ENCODE peak calls at places on chromosomes 12 and 14, in seven cellular contexts. N is K562, S is HCT116, Q is GM12878, G is SK-N-SH, W is HepG2, P is H1. Z is an unnamed sample.

GRCh38 chr14:104448321-104448720 is 131.2 kb upstream of the C14orf180 start:
- DNase-seq in N (no peak), S (no peak), Q (no peak), G (no peak), W (no peak), P (no peak), Z (no peak)

GRCh38 chr12:111597731-111598636 is 1.1 kb downstream of the ATXN2 start:
- DNase-seq in N (peak; percentile 76), S (no peak), Q (no peak), G (peak; percentile 88), W (no peak), P (peak; percentile 71), Z (no peak)

GRCh38 chr12:88663001-88663400 is 82.7 kb upstream of the KITLG start:
- DNase-seq in N (no peak), S (no peak), Q (no peak), G (no peak), W (no peak), P (no peak), Z (no peak)

GRCh38 chr12:117060236-117060926 is 38.8 kb downstream of the TESC start:
- DNase-seq in N (peak; percentile 46), S (no peak), Q (no peak), G (no peak), W (no peak), P (no peak), Z (no peak)

GRCh38 chr14:93683241-93683640 is 105.0 kb downstream of the PRIMA1 start:
- DNase-seq in N (peak; percentile 51), S (peak; percentile 48), Q (no peak), G (peak; percentile 33), W (no peak), P (peak; percentile 54), Z (no peak)

GRCh38 chr14:95895720-95896119 is 19.1 kb downstream of the TUNAR start:
- DNase-seq in N (peak; percentile 36), S (peak; percentile 26), Q (no peak), G (peak; percentile 57), W (peak; percentile 18), P (peak; percentile 77), Z (no peak)

GRCh38 chr14:105919458-105920150 is 393.2 kb downstream of the TMEM121 start:
- DNase-seq in N (no peak), S (no peak), Q (no peak), G (no peak), W (no peak), P (no peak), Z (no peak)

GRCh38 chr12:52119398-52120254 is 40.1 kb downstream of the SMIM41 start:
- DNase-seq in N (peak; percentile 82), S (peak; percentile 47), Q (no peak), G (peak; percentile 59), W (peak; percentile 70), P (peak; percentile 88), Z (no peak)

GRCh38 chr14:50967104-50967503 is 22.8 kb upstream of the PYGL start:
- DNase-seq in N (no peak), S (no peak), Q (no peak), G (no peak), W (no peak), P (no peak), Z (no peak)

GRCh38 chr14:36134026-36134425 is 42.5 kb downstream of the PTCSC3 start:
- DNase-seq in N (no peak), S (no peak), Q (no peak), G (no peak), W (no peak), P (no peak), Z (no peak)

GRCh38 chr14:91870001-91870400 is 2.7 kb upstream of the TC2N start:
- DNase-seq in N (no peak), S (no peak), Q (no peak), G (no peak), W (peak; percentile 5), P (no peak), Z (no peak)

GRCh38 chr12:94640134-94640928 is 10.0 kb downstream of the TMCC3 start:
- DNase-seq in N (no peak), S (no peak), Q (peak; percentile 88), G (no peak), W (no peak), P (no peak), Z (no peak)

GRCh38 chr14:100677152-100677924 is 49.4 kb upstream of the DLK1 start:
- DNase-seq in N (no peak), S (no peak), Q (no peak), G (peak; percentile 82), W (peak; percentile 80), P (no peak), Z (no peak)

GRCh38 chr12:51216652-51217051 is 1.2 kb downstream of the POU6F1 start:
- DNase-seq in N (no peak), S (no peak), Q (no peak), G (no peak), W (no peak), P (no peak), Z (no peak)

GRCh38 chr14:77904218-77904617 is 104.3 kb downstream of the ADCK1 start:
- DNase-seq in N (no peak), S (no peak), Q (no peak), G (no peak), W (no peak), P (no peak), Z (no peak)

GRCh38 chr14:42930058-42930457 is 1323.4 kb downstream of the LRFN5 start:
- DNase-seq in N (no peak), S (no peak), Q (no peak), G (no peak), W (no peak), P (no peak), Z (no peak)

GRCh38 chr12:54277823-54278276 is 2.1 kb downstream of the CBX5 start:
- DNase-seq in N (no peak), S (no peak), Q (no peak), G (no peak), W (no peak), P (no peak), Z (no peak)

GRCh38 chr12:68267892-68268396 is 14.5 kb upstream of the IL22 start:
- DNase-seq in N (no peak), S (no peak), Q (no peak), G (no peak), W (no peak), P (no peak), Z (no peak)

GRCh38 chr12:50711018-50711527 is 52.8 kb upstream of the ATF1 start:
- DNase-seq in N (no peak), S (no peak), Q (no peak), G (no peak), W (no peak), P (no peak), Z (no peak)

GRCh38 chr12:14691560-14691959 is 4.8 kb downstream of the GUCY2C start:
- DNase-seq in N (no peak), S (no peak), Q (no peak), G (no peak), W (no peak), P (no peak), Z (no peak)

GRCh38 chr12:678747-679712 is 15.8 kb upstream of the NINJ2 start:
- DNase-seq in N (no peak), S (no peak), Q (peak; percentile 51), G (no peak), W (no peak), P (no peak), Z (no peak)

GRCh38 chr14:106210650-106211049 is 684.3 kb downstream of the TMEM121 start:
- DNase-seq in N (no peak), S (no peak), Q (no peak), G (no peak), W (no peak), P (no peak), Z (no peak)

DNA sequence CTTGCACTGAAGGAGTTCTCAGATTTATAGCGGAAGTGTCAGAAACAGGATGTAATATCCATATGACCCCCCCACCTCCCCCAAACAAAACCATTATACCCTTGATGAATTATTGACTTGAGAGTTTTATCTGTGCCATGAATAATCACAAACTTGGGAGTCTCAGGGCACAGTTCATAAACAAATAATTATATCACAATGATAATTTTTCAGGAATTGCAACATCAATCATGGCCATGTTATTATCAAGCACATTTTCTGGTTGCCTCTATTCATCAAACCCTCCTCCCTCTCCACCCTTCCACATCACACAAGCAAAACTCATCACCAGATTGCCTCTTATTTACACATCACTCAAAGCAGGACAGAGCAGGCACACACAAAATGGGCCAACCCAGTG is 141.4 kb downstream of the EGLN3 start:
- DNase-seq in N (no peak), S (no peak), Q (no peak), G (no peak), W (no peak), P (no peak), Z (no peak)
- TF ChIP-seq SIN3A in N (no peak), S (no peak), Q (no peak), G (no peak), W (no peak), P (no peak), Z (no peak)

DNA sequence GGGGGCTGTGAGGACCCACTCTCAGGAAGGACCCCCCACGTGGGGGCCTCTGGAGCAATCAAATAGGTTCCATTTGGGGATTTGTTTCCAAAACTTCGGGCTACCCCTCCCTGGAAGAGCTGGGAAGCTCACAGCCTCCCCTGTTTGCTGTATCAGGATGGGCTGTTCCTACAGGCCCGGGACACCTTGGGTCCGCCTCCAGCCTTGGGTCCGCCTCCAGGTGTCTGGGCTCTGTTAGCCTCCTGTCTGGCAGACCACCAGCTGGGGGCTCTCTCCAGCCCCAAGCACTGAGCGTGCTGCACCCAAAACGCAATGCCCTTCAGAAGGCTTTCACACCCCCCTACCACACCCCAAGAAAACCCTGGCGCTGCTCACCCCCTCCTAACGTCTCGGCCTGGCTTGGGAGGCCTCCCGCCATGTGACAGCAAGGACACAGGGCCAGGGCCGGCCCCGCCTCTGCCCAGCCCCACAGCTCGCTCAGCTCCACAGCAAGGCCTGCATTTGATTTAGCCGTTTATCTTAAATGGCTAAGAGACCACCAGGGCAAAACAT is 40.1 kb downstream of the BCL11B start:
- DNase-seq in N (no peak), S (peak; percentile 15), Q (no peak), G (no peak), W (no peak), P (peak; percentile 82), Z (no peak)
- TF ChIP-seq SIN3A in N (no peak), S (no peak), Q (no peak), G (no peak), W (no peak), P (peak; percentile 44), Z (no peak)

DNA sequence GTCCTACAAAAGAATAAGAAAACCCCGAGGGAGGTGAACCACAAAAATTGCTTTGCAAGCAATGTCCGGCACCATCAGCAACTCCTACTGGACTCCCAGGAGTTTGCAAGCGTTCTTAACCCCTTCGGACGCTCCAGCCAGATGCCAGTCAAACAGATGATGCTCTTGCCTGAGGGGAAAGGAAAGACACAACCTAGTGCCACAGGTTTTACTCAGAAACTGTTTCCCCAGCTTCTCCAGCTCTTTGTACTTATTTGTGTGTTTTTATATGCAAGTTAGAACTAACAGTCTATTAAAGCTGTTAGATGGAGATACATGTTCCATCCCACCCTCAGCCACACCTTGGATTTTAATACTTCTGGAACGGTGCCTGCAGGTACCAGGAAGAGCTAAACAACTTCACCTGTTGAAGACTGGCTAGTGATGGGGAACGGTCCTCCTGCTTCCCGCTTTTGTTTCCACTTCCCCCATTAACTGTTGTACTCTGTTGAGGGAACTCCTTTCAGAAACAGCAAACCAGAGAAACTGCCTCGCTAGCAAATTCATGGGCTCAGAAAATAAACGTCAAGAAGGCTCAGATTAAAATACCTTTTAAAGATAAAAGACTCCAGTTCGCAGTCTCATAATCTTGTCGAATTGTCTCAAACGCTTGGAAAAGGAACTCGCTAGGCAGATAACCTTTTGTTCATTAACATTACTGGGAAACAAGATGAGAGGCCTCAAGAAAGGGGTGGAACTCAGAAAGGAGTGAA is 1.1 kb upstream of the FERMT2 start:
- DNase-seq in N (peak; percentile 8), S (peak; percentile 61), Q (no peak), G (peak; percentile 68), W (peak; percentile 73), P (no peak), Z (peak; percentile 55)
- TF ChIP-seq SIN3A in N (no peak), S (no peak), Q (no peak), G (no peak), W (peak; percentile 58), P (no peak), Z (no peak)

GRCh38 chr14:24187538-24187915 is 1.1 kb downstream of the IPO4 start:
- DNase-seq in N (no peak), S (no peak), Q (no peak), G (no peak), W (no peak), P (no peak), Z (no peak)
- TF ChIP-seq SIN3A in N (no peak), S (no peak), Q (no peak), G (no peak), W (no peak), P (no peak), Z (no peak)

Z was measured in Panc1.